ENCODE peak calls at places on chromosomes 4 and X, in four cellular contexts. C, Z, T and N are unnamed samples.

GRCh38 chr4:151568966-151569365 is 160.0 kb downstream of the FHIP1A start:
- DNase-seq in C (no peak), Z (no peak), T (no peak), N (no peak)

GRCh38 chrX:140817943-140818342 is 108.4 kb downstream of the LINC00632 start:
- DNase-seq in C (no peak), Z (peak; percentile 18), T (no peak), N (peak; percentile 41)

GRCh38 chrX:9285342-9285771 is 179.5 kb upstream of the TBL1X start:
- DNase-seq in C (no peak), Z (no peak), T (no peak), N (no peak)

GRCh38 chr4:165493359-165493758 is 114.6 kb downstream of the CPE start:
- DNase-seq in C (peak; percentile 67), Z (peak; percentile 71), T (peak; percentile 91), N (peak; percentile 38)

GRCh38 chrX:133648594-133648993 is 233.3 kb upstream of the GPC4 start:
- DNase-seq in C (no peak), Z (no peak), T (no peak), N (no peak)

GRCh38 chrX:119757979-119758681 is at the start of gene SOWAHD:
- DNase-seq in C (no peak), Z (peak; percentile 26), T (peak; percentile 73), N (no peak)

GRCh38 chrX:11381464-11381863 is 88.3 kb downstream of the AMELX start:
- DNase-seq in C (peak; percentile 15), Z (peak; percentile 66), T (peak; percentile 32), N (peak; percentile 63)

GRCh38 chr4:110612631-110613269 is 10.1 kb downstream of the PITX2 start:
- DNase-seq in C (peak; percentile 5), Z (no peak), T (no peak), N (no peak)

GRCh38 chr4:155248002-155248896 is 39.8 kb downstream of the NPY2R start:
- DNase-seq in C (peak; percentile 64), Z (no peak), T (peak; percentile 50), N (no peak)

GRCh38 chrX:132590350-132591026 is 101.7 kb upstream of the MBNL3 start:
- DNase-seq in C (no peak), Z (no peak), T (no peak), N (no peak)

GRCh38 chr4:80276922-80277321 is 10.5 kb downstream of the FGF5 start:
- DNase-seq in C (no peak), Z (no peak), T (no peak), N (no peak)

GRCh38 chr4:110953191-110953590 is 330.3 kb upstream of the PITX2 start:
- DNase-seq in C (no peak), Z (no peak), T (no peak), N (no peak)

GRCh38 chrX:108072746-108073145 is 18.6 kb downstream of the PSMD10 start:
- DNase-seq in C (no peak), Z (peak; percentile 2), T (no peak), N (peak; percentile 68)

GRCh38 chr4:132065940-132066495 is 1083.1 kb upstream of the PCDH10 start:
- DNase-seq in C (no peak), Z (peak; percentile 23), T (no peak), N (peak; percentile 71)

GRCh38 chr4:24053906-24054305 is 164.1 kb upstream of the PPARGC1A start:
- DNase-seq in C (no peak), Z (peak; percentile 41), T (no peak), N (peak; percentile 17)

GRCh38 chrX:132191938-132192337 is 27.3 kb downstream of the RAP2C start:
- DNase-seq in C (no peak), Z (no peak), T (no peak), N (no peak)

GRCh38 chr4:151540728-151541437 is 131.9 kb downstream of the FHIP1A start:
- DNase-seq in C (no peak), Z (peak; percentile 93), T (no peak), N (peak; percentile 86)

GRCh38 chr4:54390670-54391069 is 161.6 kb downstream of the PDGFRA start:
- DNase-seq in C (no peak), Z (no peak), T (no peak), N (no peak)

GRCh38 chrX:20437678-20438077 is 171.0 kb upstream of the RPS6KA3 start:
- DNase-seq in C (no peak), Z (no peak), T (no peak), N (no peak)

GRCh38 chr4:110196206-110196870 is 2.1 kb downstream of the ELOVL6 start:
- DNase-seq in C (peak; percentile 56), Z (peak; percentile 63), T (peak; percentile 72), N (peak; percentile 32)

GRCh38 chr4:56049428-56050212 is 100.9 kb downstream of the CEP135 start:
- DNase-seq in C (peak; percentile 43), Z (peak; percentile 46), T (peak; percentile 69), N (no peak)

GRCh38 chr4:179145746-179146530 is 1703.7 kb upstream of the AGA start:
- DNase-seq in C (no peak), Z (peak; percentile 7), T (no peak), N (peak; percentile 47)

GRCh38 chr4:127920521-127920920 is 39.8 kb downstream of the PLK4 start:
- DNase-seq in C (no peak), Z (no peak), T (no peak), N (no peak)

GRCh38 chrX:22323541-22323940 is 50.8 kb downstream of the CBLL2 start:
- DNase-seq in C (no peak), Z (peak; percentile 66), T (no peak), N (peak; percentile 77)

GRCh38 chr4:1246111-1246881 is 2.6 kb downstream of the CTBP1 start:
- DNase-seq in C (no peak), Z (peak; percentile 17), T (peak; percentile 28), N (no peak)

GRCh38 chrX:103565752-103566151 is 19.6 kb upstream of the TCEAL4 start:
- DNase-seq in C (no peak), Z (peak; percentile 14), T (no peak), N (peak; percentile 52)

GRCh38 chrX:134144231-134144630 is 92.8 kb upstream of the CCDC160 start:
- DNase-seq in C (no peak), Z (peak; percentile 23), T (no peak), N (peak; percentile 1)

GRCh38 chr4:182137343-182137742 is 105.9 kb upstream of the TENM3 start:
- DNase-seq in C (no peak), Z (no peak), T (no peak), N (no peak)

GRCh38 chrX:1614927-1615326 is at the start of gene ASMT:
- DNase-seq in C (no peak), Z (no peak), T (peak; percentile 55), N (no peak)
- H3K14ac ChIP-seq in C (no peak within 1 kb of the TSS), Z (no peak within 1 kb of the TSS), T (peak within 1 kb of the TSS; percentile 69), N (no peak within 1 kb of the TSS)

GRCh38 chr4:48832571-48832970 is 1.7 kb downstream of the OCIAD1 start:
- DNase-seq in C (no peak), Z (no peak), T (no peak), N (no peak)

GRCh38 chr4:48836658-48837057 is 5.8 kb downstream of the OCIAD1 start:
- DNase-seq in C (no peak), Z (no peak), T (no peak), N (no peak)

GRCh38 chr4:48831532-48832015 is 686 bp downstream of the OCIAD1 start:
- DNase-seq in C (no peak), Z (no peak), T (no peak), N (peak; percentile 16)

GRCh38 chr4:48827622-48828021 is 3.3 kb upstream of the OCIAD1 start:
- DNase-seq in C (no peak), Z (no peak), T (no peak), N (no peak)

DNA sequence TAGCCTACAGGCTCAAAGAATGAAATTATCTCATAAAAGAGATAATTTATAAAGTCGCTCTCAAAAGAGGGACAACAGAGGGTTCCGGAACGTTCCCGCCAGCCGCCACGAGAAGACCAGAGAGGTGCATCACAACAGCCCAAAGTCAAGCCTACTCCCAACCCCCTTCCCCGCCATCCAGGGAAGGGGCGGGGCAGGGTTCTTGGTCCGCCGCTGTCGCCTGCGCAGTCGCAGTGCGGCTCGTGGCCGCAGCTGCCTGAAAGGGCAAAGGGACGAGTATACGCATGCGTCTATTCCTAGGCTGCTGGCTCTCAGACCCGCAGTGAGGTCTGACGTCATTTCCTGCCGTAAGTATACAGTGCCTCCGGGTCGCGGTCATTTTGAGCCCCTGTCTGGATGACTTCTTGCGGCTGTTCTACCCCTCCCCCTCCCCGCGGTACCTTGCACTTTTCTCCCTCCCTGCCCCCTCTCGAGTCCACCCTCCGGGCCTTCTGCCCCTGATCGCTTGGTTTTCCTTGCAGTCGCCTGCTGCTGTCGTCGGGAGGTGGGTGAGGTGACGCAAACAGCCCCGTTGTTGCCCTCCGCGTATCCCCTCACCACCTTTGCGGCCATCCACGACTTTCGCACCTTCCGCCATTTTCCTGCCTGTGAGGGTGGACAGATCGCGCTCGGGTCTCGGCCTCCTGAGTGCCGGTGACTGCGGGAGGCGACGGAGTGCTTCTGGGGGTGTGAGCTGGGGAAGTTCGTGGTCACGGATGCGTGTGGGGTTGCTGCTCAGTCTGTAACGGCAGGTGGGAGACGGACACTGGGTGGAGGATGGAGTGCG is at the start of gene OCIAD1:
- DNase-seq in C (peak; percentile 97), Z (peak; percentile 99), T (peak; percentile 99), N (peak; percentile 100)
- H3K14ac ChIP-seq in C (peak within 1 kb of the TSS; percentile 86), Z (no peak within 1 kb of the TSS), T (peak within 1 kb of the TSS; percentile 99), N (peak within 1 kb of the TSS; percentile 98)

GRCh38 chr4:99564921-99565320 is 1.1 kb upstream of the TRMT10A start:
- DNase-seq in C (no peak), Z (no peak), T (no peak), N (no peak)

DNA sequence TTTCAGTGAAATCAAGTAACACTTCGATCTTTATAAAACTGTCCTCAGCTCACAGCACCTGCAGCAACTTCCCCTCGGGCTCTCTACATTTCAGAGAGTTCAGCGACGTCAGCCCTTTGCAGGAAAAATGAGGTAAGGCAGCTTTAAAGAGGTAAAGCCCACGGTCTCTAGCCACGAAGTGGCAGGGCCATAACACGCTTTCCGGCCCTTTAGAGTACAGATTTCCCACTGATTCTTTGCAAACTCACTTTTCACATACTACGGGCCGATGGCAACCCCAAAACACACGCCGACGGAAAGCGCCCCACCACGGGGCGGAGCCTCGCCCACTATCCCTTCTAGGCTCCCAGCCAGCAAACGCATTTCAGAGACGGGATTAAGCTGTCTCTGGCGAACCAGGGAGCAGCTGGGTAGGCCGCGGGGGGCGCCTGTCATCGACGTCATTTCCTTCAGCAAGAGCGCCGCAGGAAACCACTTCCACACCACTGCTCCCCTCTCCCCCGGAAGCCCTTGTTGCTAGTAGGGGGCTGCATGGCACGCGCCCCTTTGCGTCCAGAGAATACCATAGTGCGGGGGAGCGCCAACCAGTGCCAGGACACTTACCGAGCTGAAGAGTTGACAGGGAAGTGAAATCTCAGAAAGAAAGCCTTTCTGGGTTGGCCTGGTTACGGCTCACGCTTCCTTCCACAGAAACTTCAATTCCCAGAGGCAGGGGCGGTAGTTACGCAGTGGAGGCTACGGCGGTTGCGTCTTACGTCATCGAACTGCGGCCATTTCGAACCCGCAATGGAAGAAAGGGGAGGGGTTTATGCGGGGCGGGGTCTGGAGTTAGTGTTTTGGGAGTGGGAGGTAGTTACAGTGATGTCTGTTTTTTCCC is at the start of gene TRMT10A:
- DNase-seq in C (peak; percentile 95), Z (peak; percentile 99), T (peak; percentile 98), N (peak; percentile 98)
- H3K14ac ChIP-seq in C (no peak within 1 kb of the TSS), Z (no peak within 1 kb of the TSS), T (peak within 1 kb of the TSS; percentile 97), N (peak within 1 kb of the TSS; percentile 94)

DNA sequence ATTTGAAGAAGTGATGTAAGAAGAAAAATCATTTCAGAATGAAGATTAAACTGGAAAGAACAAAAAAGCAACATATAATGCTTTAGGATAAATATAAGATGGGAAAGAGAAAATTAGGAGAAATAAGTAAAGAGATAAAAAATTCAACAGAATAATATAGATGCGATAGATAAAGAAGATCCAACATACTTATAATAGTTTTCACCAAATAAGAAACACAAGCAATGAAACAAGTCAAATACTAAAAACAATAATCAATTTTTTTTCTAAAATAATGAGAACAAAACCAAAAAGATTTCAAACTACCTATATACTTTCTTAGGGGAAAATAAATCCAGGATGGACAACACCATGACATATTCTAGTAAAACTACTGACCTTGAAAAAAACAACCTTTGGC is 10.1 kb upstream of the DKK2 start:
- DNase-seq in C (no peak), Z (no peak), T (no peak), N (no peak)
- H3K14ac ChIP-seq in C (no peak overlapping the region), Z (no peak overlapping the region), T (no peak overlapping the region), N (no peak overlapping the region)

GRCh38 chr4:57156242-57156990 is 46.2 kb upstream of the IGFBP7 start:
- DNase-seq in C (no peak), Z (peak; percentile 22), T (no peak), N (peak; percentile 41)
- H3K14ac ChIP-seq in C (no peak overlapping the region), Z (no peak overlapping the region), T (no peak overlapping the region), N (no peak overlapping the region)